ENCODE peak calls at places on chromosomes 1 and 21, in ten cellular contexts. E is glutamatergic neuron; O is EL; V is GM20000; B is hippocampal formation; F is activated T-helper 1 cell treated with Interleukin-2 at 50 U/mL for 16 hours; U is globus pallidus; R is activated naive CD4-positive, alpha-beta T cell treated with anti-CD3 and anti-CD28 coated beads, Interleukin-2, amount 50 U/mL, for 16 hours; I is stimulated activated CD8-positive, alpha-beta memory T cell treated with anti-CD3 and anti-CD28 coated beads, Interleukin-12 subunit alpha, Interleukin-12 subunit beta, amount 100 ng/mL, for 4 hours; G is NCI-H1048. C is an unnamed sample.
A peak's percentile ranks its signal among the peaks of the same experiment; 100 is the strongest.

GRCh38 chr1:12422488-12422887 is 192.7 kb downstream of the VPS13D start:
- DNase-seq in E (no peak), O (no peak), V (no peak), B (no peak), F (no peak), U (no peak), R (no peak), I (no peak), G (no peak), C (no peak)

GRCh38 chr21:43961382-43961909 is 50.7 kb upstream of the TRAPPC10 start:
- DNase-seq in E (no peak), O (no peak), V (no peak), B (no peak), F (no peak), U (no peak), R (no peak), I (no peak), G (no peak), C (no peak)

GRCh38 chr21:45543710-45544448 is 1.6 kb upstream of the SLC19A1 start:
- DNase-seq in E (peak; percentile 14), O (no peak), V (no peak), B (no peak), F (no peak), U (no peak), R (peak; percentile 12), I (no peak), G (no peak), C (no peak)

GRCh38 chr21:33751120-33751519 is 108.8 kb downstream of the ITSN1 start:
- DNase-seq in E (no peak), O (peak; percentile 21), V (no peak), B (no peak), F (no peak), U (no peak), R (no peak), I (no peak), G (no peak), C (peak; percentile 34)

GRCh38 chr1:119133987-119134386 is 6.5 kb downstream of the WARS2 start:
- DNase-seq in E (no peak), O (peak; percentile 69), V (no peak), B (no peak), F (no peak), U (no peak), R (no peak), I (no peak), G (no peak), C (peak; percentile 37)

GRCh38 chr1:14949836-14950674 is 203.5 kb upstream of the TMEM51 start:
- DNase-seq in E (no peak), O (no peak), V (no peak), B (no peak), F (no peak), U (no peak), R (no peak), I (no peak), G (no peak), C (no peak)

GRCh38 chr1:7455796-7456568 is 315.1 kb upstream of the VAMP3 start:
- DNase-seq in E (peak; percentile 65), O (no peak), V (no peak), B (no peak), F (no peak), U (no peak), R (no peak), I (no peak), G (no peak), C (no peak)

GRCh38 chr1:10181154-10181553 is 29.2 kb upstream of the KIF1B start:
- DNase-seq in E (no peak), O (no peak), V (no peak), B (no peak), F (no peak), U (no peak), R (no peak), I (no peak), G (no peak), C (no peak)

GRCh38 chr1:31183927-31184554 is 55.6 kb downstream of the NKAIN1 start:
- DNase-seq in E (peak; percentile 71), O (peak; percentile 41), V (peak; percentile 71), B (no peak), F (no peak), U (no peak), R (no peak), I (no peak), G (no peak), C (peak; percentile 52)

GRCh38 chr1:32684167-32684811 is 18.3 kb downstream of the SYNC start:
- DNase-seq in E (no peak), O (peak; percentile 28), V (no peak), B (no peak), F (no peak), U (peak; percentile 33), R (no peak), I (no peak), G (no peak), C (peak; percentile 93)

GRCh38 chr1:69511426-69512192 is 56.1 kb upstream of the LRRC7 start:
- DNase-seq in E (no peak), O (no peak), V (no peak), B (no peak), F (no peak), U (no peak), R (no peak), I (no peak), G (no peak), C (no peak)

GRCh38 chr1:43533615-43534014 is 2.9 kb downstream of the PTPRF start:
- DNase-seq in E (no peak), O (no peak), V (no peak), B (no peak), F (no peak), U (no peak), R (no peak), I (no peak), G (no peak), C (no peak)

GRCh38 chr1:8880068-8880676 is 1.7 kb upstream of the ENO1 start:
- DNase-seq in E (no peak), O (peak; percentile 90), V (peak; percentile 59), B (peak; percentile 43), F (no peak), U (no peak), R (peak; percentile 52), I (no peak), G (no peak), C (peak; percentile 100)

GRCh38 chr1:9200441-9200840 is 34.1 kb upstream of the H6PD start:
- DNase-seq in E (no peak), O (peak; percentile 76), V (peak; percentile 43), B (no peak), F (no peak), U (no peak), R (no peak), I (no peak), G (no peak), C (peak; percentile 43)

GRCh38 chr1:81801032-81801833 is 499 bp downstream of the ADGRL2 start:
- DNase-seq in E (peak; percentile 80), O (peak; percentile 81), V (peak; percentile 48), B (peak; percentile 55), F (no peak), U (no peak), R (no peak), I (no peak), G (no peak), C (peak; percentile 96)

GRCh38 chr1:152018537-152018936 is 18.3 kb downstream of the S100A11 start:
- DNase-seq in E (peak; percentile 46), O (peak; percentile 24), V (no peak), B (no peak), F (no peak), U (no peak), R (no peak), I (no peak), G (no peak), C (no peak)

GRCh38 chr1:59903136-59903754 is 23.3 kb downstream of the CYP2J2 start:
- DNase-seq in E (peak; percentile 31), O (peak; percentile 8), V (no peak), B (peak; percentile 73), F (no peak), U (peak; percentile 78), R (no peak), I (no peak), G (no peak), C (peak; percentile 8)

GRCh38 chr1:43348343-43348808 is 10.4 kb upstream of the CDC20 start:
- DNase-seq in E (no peak), O (no peak), V (no peak), B (no peak), F (no peak), U (no peak), R (no peak), I (no peak), G (no peak), C (no peak)

C was measured in fibroblast of the aortic adventitia.